ENCODE peak calls at places on chromosomes 11 and 22, in four cellular contexts. One of them, this sample, is unnamed.

GRCh38 chr11:60145677-60146076 is 37.2 kb downstream of the MS4A6A start:
- DNase-seq in GM12878: no peak
- DNase-seq in HepG2: no peak
- DNase-seq in K562: no peak
- DNase-seq in this sample: no peak

GRCh38 chr22:46742576-46743221 is 4.6 kb upstream of the CERK start:
- DNase-seq in GM12878: no peak
- DNase-seq in HepG2: no peak
- DNase-seq in K562: no peak
- DNase-seq in this sample: no peak

GRCh38 chr11:65183201-65183891 is 1.6 kb downstream of the CAPN1 start:
- DNase-seq in GM12878: no peak
- DNase-seq in HepG2: no peak
- DNase-seq in K562: no peak
- DNase-seq in this sample: no peak

GRCh38 chr22:17754233-17754925 is 19.9 kb downstream of the BID start:
- DNase-seq in GM12878: no peak
- DNase-seq in HepG2: no peak
- DNase-seq in K562: no peak
- DNase-seq in this sample: no peak

GRCh38 chr11:75055511-75055910 is 41.2 kb downstream of the OR2AT4 start:
- DNase-seq in GM12878: no peak
- DNase-seq in HepG2: no peak
- DNase-seq in K562: no peak
- DNase-seq in this sample: no peak

GRCh38 chr11:75313457-75314272 is 37.8 kb downstream of the ARRB1 start:
- DNase-seq in GM12878: no peak
- DNase-seq in HepG2: no peak
- DNase-seq in K562: peak
- DNase-seq in this sample: no peak

GRCh38 chr11:62445314-62445740 is 26.5 kb downstream of the SCGB1A1 start:
- DNase-seq in GM12878: no peak
- DNase-seq in HepG2: no peak
- DNase-seq in K562: no peak
- DNase-seq in this sample: no peak

GRCh38 chr22:43814264-43814663 is 2.2 kb upstream of the EFCAB6 start:
- DNase-seq in GM12878: no peak
- DNase-seq in HepG2: no peak
- DNase-seq in K562: no peak
- DNase-seq in this sample: no peak

GRCh38 chr11:6655020-6655789 is 404 bp downstream of the DCHS1 start:
- DNase-seq in GM12878: no peak
- DNase-seq in HepG2: no peak
- DNase-seq in K562: no peak
- DNase-seq in this sample: no peak

GRCh38 chr11:102518296-102519094 is 12.1 kb downstream of the MMP7 start:
- DNase-seq in GM12878: no peak
- DNase-seq in HepG2: no peak
- DNase-seq in K562: peak
- DNase-seq in this sample: no peak

GRCh38 chr11:95230054-95231034 is 658 bp downstream of the SESN3 start:
- DNase-seq in GM12878: no peak
- DNase-seq in HepG2: no peak
- DNase-seq in K562: no peak
- DNase-seq in this sample: peak

GRCh38 chr11:24386551-24387404 is 110.1 kb upstream of the LUZP2 start:
- DNase-seq in GM12878: no peak
- DNase-seq in HepG2: peak
- DNase-seq in K562: no peak
- DNase-seq in this sample: peak

GRCh38 chr11:80606726-80607125 is 1165.9 kb upstream of the TENM4 start:
- DNase-seq in GM12878: no peak
- DNase-seq in HepG2: no peak
- DNase-seq in K562: no peak
- DNase-seq in this sample: no peak

GRCh38 chr22:28029201-28029948 is 110.3 kb upstream of the PITPNB start:
- DNase-seq in GM12878: no peak
- DNase-seq in HepG2: no peak
- DNase-seq in K562: no peak
- DNase-seq in this sample: no peak

GRCh38 chr11:72972541-72973128 is 158.4 kb downstream of the ATG16L2 start:
- DNase-seq in GM12878: no peak
- DNase-seq in HepG2: no peak
- DNase-seq in K562: no peak
- DNase-seq in this sample: no peak

GRCh38 chr11:111157571-111157970 is 88.0 kb upstream of the POU2AF2 start:
- DNase-seq in GM12878: no peak
- DNase-seq in HepG2: no peak
- DNase-seq in K562: no peak
- DNase-seq in this sample: no peak

GRCh38 chr11:78344114-78344513 is 73.5 kb downstream of the GAB2 start:
- DNase-seq in GM12878: no peak
- DNase-seq in HepG2: no peak
- DNase-seq in K562: no peak
- DNase-seq in this sample: no peak

GRCh38 chr22:24149191-24149590 is 32.1 kb upstream of the SUSD2 start:
- DNase-seq in GM12878: no peak
- DNase-seq in HepG2: no peak
- DNase-seq in K562: no peak
- DNase-seq in this sample: no peak

GRCh38 chr11:9765320-9766101 is 101.6 kb downstream of the SWAP70 start:
- DNase-seq in GM12878: no peak
- DNase-seq in HepG2: peak
- DNase-seq in K562: no peak
- DNase-seq in this sample: no peak

GRCh38 chr22:48949375-48950149 is 878.1 kb downstream of the BRD1 start:
- DNase-seq in GM12878: no peak
- DNase-seq in HepG2: no peak
- DNase-seq in K562: no peak
- DNase-seq in this sample: no peak

GRCh38 chr11:65215441-65216076 is 33.8 kb downstream of the CAPN1 start:
- DNase-seq in GM12878: no peak
- DNase-seq in HepG2: no peak
- DNase-seq in K562: peak
- DNase-seq in this sample: no peak

GRCh38 chr11:124762624-124763155 is 600 bp upstream of the ESAM start:
- DNase-seq in GM12878: no peak
- DNase-seq in HepG2: no peak
- DNase-seq in K562: peak
- DNase-seq in this sample: peak

GRCh38 chr22:39223091-39223710 is 21.6 kb downstream of the PDGFB start:
- DNase-seq in GM12878: no peak
- DNase-seq in HepG2: no peak
- DNase-seq in K562: no peak
- DNase-seq in this sample: no peak

GRCh38 chr11:14974723-14975587 is 2.8 kb upstream of the CALCA start:
- DNase-seq in GM12878: no peak
- DNase-seq in HepG2: peak
- DNase-seq in K562: peak
- DNase-seq in this sample: peak

DNA sequence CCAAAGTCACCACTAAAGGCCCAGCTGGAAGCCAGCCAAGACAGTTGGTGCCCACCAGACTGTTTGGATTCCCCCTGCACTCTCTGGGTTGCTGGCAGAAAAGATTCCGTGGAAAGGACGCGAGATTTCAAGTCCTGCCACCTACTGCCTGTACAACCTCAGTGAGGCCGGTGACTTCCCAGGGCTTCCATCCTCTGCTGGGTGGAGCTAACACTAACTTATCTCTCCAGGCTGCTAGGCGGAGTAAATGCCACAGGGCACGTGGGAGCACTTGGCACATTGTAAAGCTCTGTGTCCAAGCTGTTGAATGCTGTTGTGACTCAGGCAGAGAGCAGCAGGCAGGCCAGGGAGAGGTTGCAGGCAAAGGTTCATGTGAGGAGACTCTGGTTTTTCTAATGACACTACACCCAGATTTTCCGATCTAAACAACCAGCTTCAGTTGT is 50.9 kb upstream of the CDON start:
- DNase-seq in GM12878: no peak
- DNase-seq in HepG2: peak
- DNase-seq in K562: peak
- DNase-seq in this sample: peak
- TF ChIP-seq FOXK2 in GM12878: no peak
- TF ChIP-seq FOXK2 in HepG2: no peak
- TF ChIP-seq FOXK2 in K562: no peak
- TF ChIP-seq FOXK2 in this sample: no peak

DNA sequence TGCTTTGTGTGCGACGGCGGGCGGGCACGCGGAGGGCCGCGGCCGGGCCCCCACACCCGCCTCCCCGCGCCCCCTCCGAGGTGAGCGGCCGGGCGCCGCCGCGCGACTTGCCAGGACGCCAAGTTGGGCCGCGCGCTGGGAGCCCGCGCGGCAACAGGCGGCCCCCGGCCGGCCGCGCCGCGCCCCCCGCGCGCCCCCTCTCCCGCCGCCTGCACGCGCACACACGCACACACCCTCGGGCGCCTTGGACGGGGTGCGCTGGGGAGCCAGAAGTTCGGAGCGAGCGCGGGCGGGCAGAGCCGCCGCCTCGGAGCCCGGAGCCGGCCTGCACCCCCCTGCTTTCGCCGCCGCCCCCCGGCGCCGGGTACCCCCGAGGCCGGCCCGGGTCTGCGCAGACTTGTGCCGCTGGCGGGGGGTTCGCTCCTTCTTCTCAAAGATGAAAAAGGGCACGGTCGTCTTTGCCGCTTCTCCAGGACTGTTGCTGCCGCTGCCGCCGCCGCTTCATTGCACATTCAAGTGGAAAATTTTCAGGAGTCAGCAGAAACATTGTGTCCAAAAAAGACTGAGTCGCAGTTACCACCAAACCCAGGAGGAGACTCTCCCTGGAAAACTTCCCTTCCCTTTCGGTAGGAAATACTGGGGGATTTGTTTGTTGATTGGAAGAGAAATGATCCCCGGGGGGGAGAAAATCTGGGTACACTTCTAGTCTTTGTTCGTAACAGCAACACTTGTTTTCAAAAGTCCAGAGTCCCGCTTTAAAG is 895 bp downstream of the TEAD1 start:
- DNase-seq in GM12878: no peak
- DNase-seq in HepG2: no peak
- DNase-seq in K562: peak
- DNase-seq in this sample: peak
- TF ChIP-seq FOXK2 in GM12878: no peak
- TF ChIP-seq FOXK2 in HepG2: no peak
- TF ChIP-seq FOXK2 in K562: no peak
- TF ChIP-seq FOXK2 in this sample: no peak

DNA sequence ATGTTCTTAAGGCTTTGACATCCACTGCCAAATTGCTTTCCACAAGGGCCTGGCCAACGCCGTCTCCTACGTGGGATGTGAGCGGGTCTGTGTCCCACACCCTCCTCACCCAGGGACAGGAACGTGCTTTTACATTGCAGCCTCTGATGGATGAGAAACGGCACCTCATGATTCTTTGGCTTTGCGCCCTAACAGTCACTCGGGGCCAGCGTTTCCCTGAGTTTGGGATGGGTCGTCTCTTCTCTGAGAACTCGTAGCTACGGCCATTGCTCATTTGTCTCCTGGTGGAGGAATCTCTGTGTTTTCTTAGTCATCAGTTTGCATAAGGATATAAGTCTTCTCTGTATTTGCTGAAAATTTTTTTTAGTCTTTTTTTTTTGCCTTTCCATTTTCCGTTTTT is 11.8 kb downstream of the TNNT3 start:
- DNase-seq in GM12878: no peak
- DNase-seq in HepG2: no peak
- DNase-seq in K562: no peak
- DNase-seq in this sample: no peak
- TF ChIP-seq FOXK2 in GM12878: no peak
- TF ChIP-seq FOXK2 in HepG2: no peak
- TF ChIP-seq FOXK2 in K562: no peak
- TF ChIP-seq FOXK2 in this sample: no peak

GRCh38 chr22:22558972-22559603 is at the start of gene PRAME:
- DNase-seq in GM12878: peak
- DNase-seq in HepG2: peak
- DNase-seq in K562: peak
- DNase-seq in this sample: peak
- TF ChIP-seq FOXK2 in GM12878: no peak
- TF ChIP-seq FOXK2 in HepG2: no peak
- TF ChIP-seq FOXK2 in K562: no peak
- TF ChIP-seq FOXK2 in this sample: no peak

DNA sequence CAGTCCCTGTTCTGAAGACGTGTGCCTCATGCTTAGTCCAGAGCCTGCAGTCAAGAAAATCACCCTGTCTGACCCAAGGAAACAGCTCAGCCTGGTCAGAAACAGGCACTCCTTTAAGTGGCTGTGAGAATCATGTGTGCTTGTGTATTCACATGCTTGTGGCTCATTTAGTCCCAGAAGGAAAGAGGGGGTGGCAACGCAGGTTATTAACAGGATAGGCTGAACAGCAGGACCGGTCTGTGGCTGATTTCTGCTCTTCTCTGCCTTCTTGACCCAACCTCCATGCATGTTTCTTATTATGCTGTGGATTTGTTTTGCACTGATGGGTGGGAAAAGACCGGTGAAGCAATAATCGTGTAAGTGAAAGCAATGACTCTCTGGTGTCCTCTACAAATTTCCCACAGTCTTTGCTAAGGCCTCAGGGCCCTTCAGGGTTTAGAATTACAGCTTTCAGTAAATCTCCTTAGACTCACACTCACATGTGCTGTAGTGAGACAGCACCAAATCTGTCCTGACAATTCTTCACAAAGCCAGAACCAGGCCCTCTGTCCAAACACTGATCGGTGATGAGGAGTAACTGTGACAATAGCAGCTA is 288.1 kb downstream of the ETS1 start:
- DNase-seq in GM12878: peak
- DNase-seq in HepG2: no peak
- DNase-seq in K562: no peak
- DNase-seq in this sample: no peak
- TF ChIP-seq FOXK2 in GM12878: no peak
- TF ChIP-seq FOXK2 in HepG2: no peak
- TF ChIP-seq FOXK2 in K562: no peak
- TF ChIP-seq FOXK2 in this sample: no peak

DNA sequence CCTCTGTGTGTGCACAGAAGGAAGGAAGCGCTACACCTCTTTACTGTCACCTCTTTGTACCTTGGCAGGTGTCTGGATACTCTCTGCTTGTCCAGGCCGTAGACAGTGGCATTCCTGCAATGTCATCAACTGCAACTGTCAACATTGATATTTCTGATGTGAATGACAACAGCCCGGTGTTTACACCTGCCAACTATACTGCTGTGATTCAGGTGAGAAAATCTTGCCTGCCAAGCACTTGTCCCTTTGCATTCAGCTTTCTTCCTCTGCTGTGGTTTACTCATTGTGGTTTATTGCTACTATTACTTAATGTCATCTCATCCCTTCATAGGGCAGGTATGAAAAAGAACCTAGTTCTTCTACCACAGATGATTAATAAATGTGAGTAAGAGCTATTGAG is 131.9 kb upstream of the MTNR1B start:
- DNase-seq in GM12878: no peak
- DNase-seq in HepG2: no peak
- DNase-seq in K562: no peak
- DNase-seq in this sample: no peak
- TF ChIP-seq FOXK2 in GM12878: no peak
- TF ChIP-seq FOXK2 in HepG2: no peak
- TF ChIP-seq FOXK2 in K562: no peak
- TF ChIP-seq FOXK2 in this sample: no peak

DNA sequence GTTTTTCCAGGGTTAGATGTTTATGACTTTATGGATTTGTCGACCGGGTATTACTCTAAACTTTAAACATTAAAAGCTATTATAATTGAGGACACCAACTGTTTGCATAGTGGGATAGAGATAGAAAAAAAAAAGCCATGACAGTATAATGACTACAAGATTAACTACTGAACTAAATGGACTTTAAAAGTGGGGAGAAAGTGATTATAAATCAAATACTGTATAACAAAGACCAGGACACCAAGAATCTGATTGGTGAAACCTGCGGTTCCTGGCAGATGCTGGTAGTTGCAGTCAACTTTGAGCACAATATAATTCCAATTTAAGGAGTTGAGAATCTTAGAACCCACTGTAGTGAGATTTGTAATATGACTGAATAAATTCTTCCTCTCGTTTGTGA is 2.5 kb downstream of the CRKL start:
- DNase-seq in GM12878: no peak
- DNase-seq in HepG2: no peak
- DNase-seq in K562: no peak
- DNase-seq in this sample: no peak
- TF ChIP-seq FOXK2 in GM12878: no peak
- TF ChIP-seq FOXK2 in HepG2: no peak
- TF ChIP-seq FOXK2 in K562: no peak
- TF ChIP-seq FOXK2 in this sample: no peak

This sample was measured in HEK293T.